ENCODE peak calls at places on chromosomes 6 and 20, in nine cellular contexts. T is right atrium auricular region; K is brain microvascular endothelial cell; P is iris pigment epithelial cell; O is GM23248; S is HT1080; G is activated CD4-positive, alpha-beta T cell treated with anti-CD3 and anti-CD28 coated beads, Interleukin-2, amount 50 U/mL, for 24 hours; F is RPMI8226; J is effector memory CD8-positive, alpha-beta T cell. B is an unnamed sample.

GRCh38 chr6:14079433-14079832 is 38.1 kb upstream of the CD83 start:
- DNase-seq in T (peak; percentile 73), K (peak; percentile 57), P (peak; percentile 17), O (peak; percentile 15), S (peak; percentile 63), G (no peak), F (no peak), J (no peak), B (no peak)

GRCh38 chr6:40138273-40138720 is 204.0 kb upstream of the MOCS1 start:
- DNase-seq in T (no peak), K (no peak), P (no peak), O (no peak), S (no peak), G (no peak), F (no peak), J (no peak), B (no peak)

GRCh38 chr6:82570083-82570482 is 206.5 kb downstream of the TPBG start:
- DNase-seq in T (no peak), K (no peak), P (no peak), O (no peak), S (no peak), G (no peak), F (no peak), J (no peak), B (no peak)

GRCh38 chr20:8788831-8789230 is 280.1 kb upstream of the PLCB4 start:
- DNase-seq in T (no peak), K (no peak), P (no peak), O (no peak), S (no peak), G (no peak), F (no peak), J (no peak), B (no peak)

GRCh38 chr6:105994522-105995402 is 91.4 kb upstream of the PRDM1 start:
- DNase-seq in T (peak; percentile 68), K (peak; percentile 37), P (peak; percentile 56), O (peak; percentile 90), S (no peak), G (peak; percentile 20), F (peak; percentile 58), J (no peak), B (peak; percentile 69)

GRCh38 chr6:135117413-135117968 is 62.9 kb upstream of the HBS1L start:
- DNase-seq in T (no peak), K (no peak), P (no peak), O (no peak), S (no peak), G (peak; percentile 32), F (no peak), J (no peak), B (no peak)

GRCh38 chr20:2578430-2579192 is 42.2 kb downstream of the TMC2 start:
- DNase-seq in T (no peak), K (no peak), P (no peak), O (no peak), S (no peak), G (no peak), F (peak; percentile 77), J (no peak), B (no peak)

GRCh38 chr6:102114402-102114801 is 720.9 kb downstream of the GRIK2 start:
- DNase-seq in T (no peak), K (no peak), P (no peak), O (no peak), S (no peak), G (no peak), F (no peak), J (no peak), B (no peak)

GRCh38 chr6:127300411-127300810 is 33.7 kb downstream of the RNF146 start:
- DNase-seq in T (no peak), K (peak; percentile 79), P (peak; percentile 88), O (peak; percentile 95), S (peak; percentile 78), G (no peak), F (no peak), J (no peak), B (no peak)